ENCODE peak calls at places on chromosomes 6 and 20, in seven cellular contexts. T is HS-5, R is stomach, K is HCEC 1CT, B is EL, I is cardiac muscle cell, C is fibroblast of gingiva. P is an unnamed sample.
A peak's percentile ranks its signal among the peaks of the same experiment; 100 is the strongest.

GRCh38 chr6:129704708-129705107 is 5.3 kb downstream of the ARHGAP18 start:
- DNase-seq in K (no peak), C (no peak), B (no peak), I (no peak), R (no peak), T (no peak), P (no peak)

GRCh38 chr20:33169176-33169794 is 1.3 kb downstream of the BPIFA2 start:
- DNase-seq in C (no peak), I (no peak), B (no peak), R (no peak), K (no peak), T (no peak), P (no peak)

GRCh38 chr6:156883497-156884252 is 106.5 kb downstream of the ARID1B start:
- DNase-seq in R (peak; percentile 67), I (no peak), K (no peak), C (no peak), B (no peak), T (no peak), P (no peak)

GRCh38 chr20:17505664-17506517 is 25.3 kb downstream of the BFSP1 start:
- DNase-seq in I (no peak), R (no peak), C (no peak), K (peak; percentile 61), T (no peak), B (peak; percentile 60), P (no peak)

GRCh38 chr6:129370268-129370916 is 339.6 kb downstream of the ARHGAP18 start:
- DNase-seq in C (peak; percentile 40), R (peak; percentile 37), I (peak; percentile 52), B (peak; percentile 56), K (peak; percentile 38), T (peak; percentile 24), P (peak; percentile 50)

GRCh38 chr20:25637247-25637646 is 13.4 kb upstream of the NANP start:
- DNase-seq in C (peak; percentile 11), I (no peak), T (no peak), R (no peak), B (no peak), K (no peak), P (no peak)

GRCh38 chr6:139313229-139313628 is 21.4 kb upstream of the TXLNB start:
- DNase-seq in K (no peak), C (no peak), I (no peak), R (no peak), T (no peak), B (no peak), P (no peak)

GRCh38 chr6:36595168-36595818 is 1.1 kb downstream of the SRSF3 start:
- DNase-seq in R (no peak), C (peak; percentile 48), T (no peak), B (peak; percentile 59), K (peak; percentile 64), I (peak; percentile 53), P (no peak)

GRCh38 chr6:45687570-45687969 is 309.8 kb upstream of the SUPT3H start:
- DNase-seq in I (no peak), C (no peak), B (no peak), K (no peak), T (no peak), R (no peak), P (no peak)

GRCh38 chr20:8227293-8227692 is 95.2 kb downstream of the PLCB1 start:
- DNase-seq in I (no peak), T (no peak), C (no peak), R (no peak), K (no peak), B (no peak), P (no peak)

GRCh38 chr6:131250121-131250520 is 114.9 kb downstream of the AKAP7 start:
- DNase-seq in T (no peak), B (peak; percentile 47), I (peak; percentile 81), K (no peak), R (peak; percentile 58), C (peak; percentile 35), P (peak; percentile 26)

GRCh38 chr6:42017021-42017643 is 33.2 kb upstream of the TAF8 start:
- DNase-seq in B (peak; percentile 82), C (peak; percentile 60), T (peak; percentile 61), I (no peak), R (no peak), K (peak; percentile 79), P (peak; percentile 37)

GRCh38 chr6:170244721-170245201 is 46.1 kb downstream of the DLL1 start:
- DNase-seq in B (no peak), C (no peak), T (no peak), I (no peak), K (no peak), R (no peak), P (no peak)

GRCh38 chr6:3575166-3575565 is 118.3 kb upstream of the SLC22A23 start:
- DNase-seq in C (no peak), B (no peak), K (no peak), I (no peak), R (no peak), T (no peak), P (no peak)

GRCh38 chr6:155939253-155939652 is 483.6 kb upstream of the NOX3 start:
- DNase-seq in K (no peak), I (no peak), B (no peak), T (no peak), C (no peak), R (no peak), P (no peak)

GRCh38 chr6:109623288-109623687 is 67.7 kb downstream of the AK9 start:
- DNase-seq in I (no peak), K (peak; percentile 14), T (no peak), B (no peak), R (no peak), C (no peak), P (no peak)

P was measured in PC-9.